ENCODE peak calls at places on chromosomes 4 and X, in five cellular contexts. One of them, this sample, is unnamed.

GRCh38 chr4:124941267-124941666 is 228.7 kb upstream of the ANKRD50 start:
- DNase-seq in PC-3: peak
- DNase-seq in lower lobe of right lung: no peak
- DNase-seq in fibroblast of lung: peak
- DNase-seq in H1: no peak
- DNase-seq in this sample: no peak

GRCh38 chrX:9354918-9355317 is 109.9 kb upstream of the TBL1X start:
- DNase-seq in lower lobe of right lung: no peak
- DNase-seq in PC-3: no peak
- DNase-seq in H1: no peak
- DNase-seq in fibroblast of lung: no peak
- DNase-seq in this sample: no peak

GRCh38 chrX:148535639-148536038 is 35.2 kb downstream of the AFF2 start:
- DNase-seq in PC-3: no peak
- DNase-seq in fibroblast of lung: peak
- DNase-seq in H1: no peak
- DNase-seq in lower lobe of right lung: no peak
- DNase-seq in this sample: no peak

GRCh38 chr4:182929296-182929695 is 12.1 kb upstream of the DCTD start:
- DNase-seq in H1: no peak
- DNase-seq in lower lobe of right lung: no peak
- DNase-seq in PC-3: peak
- DNase-seq in fibroblast of lung: peak
- DNase-seq in this sample: no peak

GRCh38 chrX:112630187-112630586 is 49.6 kb downstream of the LHFPL1 start:
- DNase-seq in lower lobe of right lung: no peak
- DNase-seq in fibroblast of lung: peak
- DNase-seq in H1: no peak
- DNase-seq in PC-3: no peak
- DNase-seq in this sample: no peak

GRCh38 chr4:101294591-101294990 is 52.7 kb downstream of the PPP3CA start:
- DNase-seq in PC-3: no peak
- DNase-seq in fibroblast of lung: no peak
- DNase-seq in H1: no peak
- DNase-seq in lower lobe of right lung: no peak
- DNase-seq in this sample: no peak

GRCh38 chr4:4507923-4508322 is 33.9 kb downstream of the STX18 start:
- DNase-seq in PC-3: peak
- DNase-seq in lower lobe of right lung: no peak
- DNase-seq in fibroblast of lung: no peak
- DNase-seq in H1: no peak
- DNase-seq in this sample: no peak

GRCh38 chr4:151700566-151701316 is 60.1 kb downstream of the GATB start:
- DNase-seq in fibroblast of lung: no peak
- DNase-seq in H1: no peak
- DNase-seq in lower lobe of right lung: no peak
- DNase-seq in PC-3: no peak
- DNase-seq in this sample: no peak

GRCh38 chrX:106378616-106379015 is 210.5 kb downstream of the PWWP3B start:
- DNase-seq in lower lobe of right lung: no peak
- DNase-seq in H1: no peak
- DNase-seq in PC-3: no peak
- DNase-seq in fibroblast of lung: no peak
- DNase-seq in this sample: no peak

GRCh38 chr4:39324897-39325613 is 41.1 kb downstream of the RFC1 start:
- DNase-seq in fibroblast of lung: no peak
- DNase-seq in PC-3: no peak
- DNase-seq in H1: no peak
- DNase-seq in lower lobe of right lung: no peak
- DNase-seq in this sample: no peak

GRCh38 chr4:77821775-77822174 is 2.6 kb upstream of the CNOT6L start:
- DNase-seq in lower lobe of right lung: no peak
- DNase-seq in fibroblast of lung: no peak
- DNase-seq in PC-3: no peak
- DNase-seq in H1: no peak
- DNase-seq in this sample: no peak

GRCh38 chr4:41600243-41600642 is 62.3 kb downstream of the LIMCH1 start:
- DNase-seq in PC-3: peak
- DNase-seq in fibroblast of lung: peak
- DNase-seq in lower lobe of right lung: no peak
- DNase-seq in H1: no peak
- DNase-seq in this sample: no peak

GRCh38 chr4:8393593-8394038 is 46.9 kb downstream of the ACOX3 start:
- DNase-seq in fibroblast of lung: peak
- DNase-seq in lower lobe of right lung: no peak
- DNase-seq in H1: no peak
- DNase-seq in PC-3: peak
- DNase-seq in this sample: peak

GRCh38 chrX:112368371-112368770 is 285.8 kb upstream of the TRPC5 start:
- DNase-seq in lower lobe of right lung: no peak
- DNase-seq in fibroblast of lung: no peak
- DNase-seq in H1: no peak
- DNase-seq in PC-3: no peak
- DNase-seq in this sample: no peak

GRCh38 chrX:101057095-101057714 is 5.3 kb upstream of the TRMT2B start:
- DNase-seq in fibroblast of lung: peak
- DNase-seq in lower lobe of right lung: no peak
- DNase-seq in H1: no peak
- DNase-seq in PC-3: peak
- DNase-seq in this sample: no peak

GRCh38 chr4:81915430-81915829 is 443.7 kb upstream of the RASGEF1B start:
- DNase-seq in H1: no peak
- DNase-seq in fibroblast of lung: no peak
- DNase-seq in lower lobe of right lung: no peak
- DNase-seq in PC-3: no peak
- DNase-seq in this sample: no peak

GRCh38 chr4:71570492-71570891 is 213.4 kb downstream of the GC start:
- DNase-seq in H1: no peak
- DNase-seq in lower lobe of right lung: no peak
- DNase-seq in fibroblast of lung: peak
- DNase-seq in PC-3: no peak
- DNase-seq in this sample: no peak

GRCh38 chrX:67700607-67701006 is 156.8 kb downstream of the AR start:
- DNase-seq in H1: no peak
- DNase-seq in PC-3: no peak
- DNase-seq in fibroblast of lung: no peak
- DNase-seq in lower lobe of right lung: no peak
- DNase-seq in this sample: no peak

GRCh38 chr4:4860803-4861591 is 1.5 kb downstream of the MSX1 start:
- DNase-seq in lower lobe of right lung: no peak
- DNase-seq in PC-3: no peak
- DNase-seq in H1: peak
- DNase-seq in fibroblast of lung: no peak
- DNase-seq in this sample: no peak

GRCh38 chr4:14871676-14872430 is 130.4 kb upstream of the CPEB2 start:
- DNase-seq in H1: peak
- DNase-seq in lower lobe of right lung: peak
- DNase-seq in fibroblast of lung: no peak
- DNase-seq in PC-3: peak
- DNase-seq in this sample: peak

GRCh38 chr4:14879643-14880042 is 122.6 kb upstream of the CPEB2 start:
- DNase-seq in PC-3: no peak
- DNase-seq in H1: no peak
- DNase-seq in fibroblast of lung: no peak
- DNase-seq in lower lobe of right lung: no peak
- DNase-seq in this sample: no peak

GRCh38 chr4:14877246-14878220 is 124.7 kb upstream of the CPEB2 start:
- DNase-seq in fibroblast of lung: peak
- DNase-seq in lower lobe of right lung: no peak
- DNase-seq in PC-3: no peak
- DNase-seq in H1: no peak
- DNase-seq in this sample: no peak

GRCh38 chr4:14878681-14879080 is 123.6 kb upstream of the CPEB2 start:
- DNase-seq in fibroblast of lung: no peak
- DNase-seq in lower lobe of right lung: no peak
- DNase-seq in H1: no peak
- DNase-seq in PC-3: no peak
- DNase-seq in this sample: no peak

DNA sequence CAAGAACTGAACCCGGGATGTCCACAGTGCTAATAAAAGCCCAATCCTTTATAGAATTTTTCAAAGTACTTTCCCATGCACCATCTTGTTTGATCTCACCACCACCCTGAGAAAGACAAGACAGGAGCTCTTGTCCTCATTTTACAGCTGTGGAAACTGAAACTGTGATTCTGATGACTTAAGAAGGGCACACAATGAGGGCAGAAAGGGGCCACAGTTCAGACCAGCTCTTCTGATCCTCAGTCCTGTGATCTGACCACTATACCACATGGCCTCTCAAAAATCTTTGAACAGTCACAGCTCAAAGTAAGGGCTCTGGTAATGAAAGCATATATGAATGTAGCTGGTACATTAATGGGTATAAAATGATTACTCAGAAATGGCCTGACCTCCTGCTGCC is 127.3 kb upstream of the CPEB2 start:
- DNase-seq in PC-3: no peak
- DNase-seq in lower lobe of right lung: no peak
- DNase-seq in fibroblast of lung: no peak
- DNase-seq in H1: no peak
- DNase-seq in this sample: no peak
- H3K27ac ChIP-seq in PC-3: no peak
- H3K27ac ChIP-seq in lower lobe of right lung: no peak
- H3K27ac ChIP-seq in fibroblast of lung: no peak
- H3K27ac ChIP-seq in H1: no peak
- H3K27ac ChIP-seq in this sample: no peak

DNA sequence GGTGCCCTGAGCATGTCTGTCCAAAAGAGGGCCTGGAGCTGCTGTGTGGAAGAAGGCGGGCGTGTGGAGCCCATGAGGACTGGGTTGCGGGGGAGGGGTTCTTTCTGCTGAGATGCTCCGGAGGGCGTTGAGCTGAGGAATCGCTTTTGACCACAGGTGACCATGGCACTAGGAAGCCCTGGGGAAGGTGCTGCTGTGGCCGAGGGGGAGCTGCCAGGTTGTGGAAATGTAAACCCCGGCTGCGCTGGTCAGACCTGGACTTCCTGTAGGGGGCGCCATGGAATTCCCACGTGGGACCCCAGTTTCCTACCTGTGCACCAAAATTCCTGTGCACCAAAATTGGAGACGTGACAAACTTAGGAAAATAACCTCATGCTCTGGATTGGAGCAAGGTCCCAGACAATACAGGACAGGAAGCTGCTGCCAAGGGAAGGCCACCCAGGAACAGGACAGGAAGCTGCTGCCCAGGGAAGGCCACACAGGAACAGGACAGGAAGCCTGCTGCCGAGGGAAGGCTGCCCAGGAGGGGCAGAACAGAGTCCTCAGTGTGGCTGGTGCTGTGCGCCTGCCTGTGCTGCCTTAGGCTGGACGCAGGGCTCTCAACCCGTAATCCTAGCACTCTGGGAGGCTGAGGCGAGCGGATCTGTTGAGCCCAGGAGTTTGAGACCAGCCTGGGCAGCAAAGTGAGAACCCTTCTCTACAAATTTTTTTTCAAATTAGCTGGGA is 28.4 kb upstream of the UVSSA start:
- DNase-seq in lower lobe of right lung: peak
- DNase-seq in H1: peak
- DNase-seq in PC-3: no peak
- DNase-seq in fibroblast of lung: no peak
- DNase-seq in this sample: no peak
- TF ChIP-seq CTCF in lower lobe of right lung: peak
- TF ChIP-seq CTCF in H1: no peak
- TF ChIP-seq CTCF in PC-3: peak
- TF ChIP-seq CTCF in fibroblast of lung: peak
- TF ChIP-seq CTCF in this sample: peak

GRCh38 chr4:112817933-112818921 is 181.3 kb downstream of the LARP7 start:
- DNase-seq in fibroblast of lung: peak
- DNase-seq in lower lobe of right lung: peak
- DNase-seq in H1: peak
- DNase-seq in PC-3: peak
- DNase-seq in this sample: peak

GRCh38 chr4:112819729-112820128 is 182.8 kb downstream of the LARP7 start:
- DNase-seq in H1: no peak
- DNase-seq in fibroblast of lung: no peak
- DNase-seq in lower lobe of right lung: no peak
- DNase-seq in PC-3: no peak
- DNase-seq in this sample: no peak

GRCh38 chr4:112823631-112824030 is 186.7 kb downstream of the LARP7 start:
- DNase-seq in H1: no peak
- DNase-seq in fibroblast of lung: no peak
- DNase-seq in PC-3: no peak
- DNase-seq in lower lobe of right lung: no peak
- DNase-seq in this sample: no peak

GRCh38 chr4:112823141-112823540 is 186.2 kb downstream of the LARP7 start:
- DNase-seq in PC-3: no peak
- DNase-seq in H1: no peak
- DNase-seq in lower lobe of right lung: no peak
- DNase-seq in fibroblast of lung: no peak
- DNase-seq in this sample: no peak
- H3K27ac ChIP-seq in PC-3: no peak
- H3K27ac ChIP-seq in H1: no peak
- H3K27ac ChIP-seq in lower lobe of right lung: no peak
- H3K27ac ChIP-seq in fibroblast of lung: no peak
- H3K27ac ChIP-seq in this sample: no peak

DNA sequence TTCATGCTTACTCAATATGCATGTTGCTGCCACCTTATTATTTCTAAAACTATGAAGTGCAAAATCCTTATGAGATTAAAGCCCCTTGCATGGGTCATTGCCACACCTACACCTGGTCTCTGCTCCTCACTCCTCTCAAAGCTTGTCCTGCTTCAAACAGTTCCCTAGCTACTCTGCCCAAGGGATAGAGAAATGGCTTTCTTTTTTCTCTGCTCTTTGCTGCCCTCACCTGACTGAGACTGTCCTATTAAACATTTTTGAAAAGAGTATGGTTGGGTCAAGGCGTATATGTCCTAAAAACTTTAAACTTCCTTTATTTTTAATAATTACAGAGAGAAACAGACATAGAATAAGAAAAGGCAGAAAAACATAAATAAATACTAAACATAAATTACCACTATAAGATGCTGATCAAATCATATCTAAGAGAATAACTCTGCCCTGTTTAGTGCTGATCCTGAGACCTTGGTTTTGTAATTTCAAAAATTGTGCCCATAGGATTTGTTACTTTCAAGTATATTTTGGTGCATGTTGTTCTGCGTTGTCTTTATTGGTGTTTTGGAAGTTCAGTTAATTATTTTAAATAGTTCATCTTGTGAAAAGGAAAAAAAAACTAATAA is 704.9 kb upstream of the PABPC4L start:
- DNase-seq in H1: no peak
- DNase-seq in PC-3: peak
- DNase-seq in fibroblast of lung: peak
- DNase-seq in lower lobe of right lung: no peak
- DNase-seq in this sample: no peak
- TF ChIP-seq CTCF in H1: no peak
- TF ChIP-seq CTCF in PC-3: peak
- TF ChIP-seq CTCF in fibroblast of lung: peak
- TF ChIP-seq CTCF in lower lobe of right lung: no peak
- TF ChIP-seq CTCF in this sample: peak

This sample was measured in transverse colon.